ENCODE peak calls at places on chromosome 5, in nine cellular contexts. Z, I, A, M, U, H, C, X and P are unnamed samples.

GRCh38 chr5:148416921-148417320 is 33.2 kb downstream of the FBXO38 start:
- DNase-seq in Z (peak), I (no peak), A (no peak), M (no peak), U (no peak), H (no peak), C (no peak), X (no peak), P (no peak)

GRCh38 chr5:81579525-81579924 is 171.4 kb downstream of the SSBP2 start:
- DNase-seq in Z (no peak), I (no peak), A (no peak), M (no peak), U (no peak), H (no peak), C (no peak), X (no peak), P (no peak)

GRCh38 chr5:168334161-168335094 is 43.0 kb downstream of the WWC1 start:
- DNase-seq in Z (peak), I (peak), A (no peak), M (peak), U (no peak), H (no peak), C (no peak), X (peak), P (no peak)

GRCh38 chr5:73120222-73121108 is at the start of gene TMEM171:
- DNase-seq in Z (peak), I (peak), A (no peak), M (peak), U (no peak), H (no peak), C (peak), X (no peak), P (peak)

GRCh38 chr5:23483090-23483489 is 24.3 kb upstream of the PRDM9 start:
- DNase-seq in Z (no peak), I (no peak), A (no peak), M (no peak), U (no peak), H (no peak), C (no peak), X (no peak), P (no peak)

GRCh38 chr5:139908749-139909148 is 113.1 kb downstream of the PSD2 start:
- DNase-seq in Z (no peak), I (peak), A (no peak), M (no peak), U (no peak), H (no peak), C (peak), X (peak), P (no peak)

GRCh38 chr5:168647083-168647482 is 67.9 kb upstream of the PANK3 start:
- DNase-seq in Z (peak), I (no peak), A (no peak), M (no peak), U (no peak), H (no peak), C (no peak), X (no peak), P (no peak)

GRCh38 chr5:107466233-107466769 is 204.4 kb downstream of the EFNA5 start:
- DNase-seq in Z (peak), I (peak), A (no peak), M (peak), U (no peak), H (no peak), C (no peak), X (peak), P (no peak)

GRCh38 chr5:34957857-34958690 is 28.7 kb downstream of the DNAJC21 start:
- DNase-seq in Z (peak), I (peak), A (no peak), M (peak), U (no peak), H (peak), C (no peak), X (no peak), P (no peak)

GRCh38 chr5:11182441-11183080 is 421.5 kb upstream of the DAP start:
- DNase-seq in Z (peak), I (peak), A (no peak), M (peak), U (no peak), H (peak), C (no peak), X (no peak), P (no peak)
- TF ChIP-seq CTCF in Z (peak), I (peak), A (peak), M (peak), U (peak), H (peak), C (peak), X (no peak), P (peak)

DNA sequence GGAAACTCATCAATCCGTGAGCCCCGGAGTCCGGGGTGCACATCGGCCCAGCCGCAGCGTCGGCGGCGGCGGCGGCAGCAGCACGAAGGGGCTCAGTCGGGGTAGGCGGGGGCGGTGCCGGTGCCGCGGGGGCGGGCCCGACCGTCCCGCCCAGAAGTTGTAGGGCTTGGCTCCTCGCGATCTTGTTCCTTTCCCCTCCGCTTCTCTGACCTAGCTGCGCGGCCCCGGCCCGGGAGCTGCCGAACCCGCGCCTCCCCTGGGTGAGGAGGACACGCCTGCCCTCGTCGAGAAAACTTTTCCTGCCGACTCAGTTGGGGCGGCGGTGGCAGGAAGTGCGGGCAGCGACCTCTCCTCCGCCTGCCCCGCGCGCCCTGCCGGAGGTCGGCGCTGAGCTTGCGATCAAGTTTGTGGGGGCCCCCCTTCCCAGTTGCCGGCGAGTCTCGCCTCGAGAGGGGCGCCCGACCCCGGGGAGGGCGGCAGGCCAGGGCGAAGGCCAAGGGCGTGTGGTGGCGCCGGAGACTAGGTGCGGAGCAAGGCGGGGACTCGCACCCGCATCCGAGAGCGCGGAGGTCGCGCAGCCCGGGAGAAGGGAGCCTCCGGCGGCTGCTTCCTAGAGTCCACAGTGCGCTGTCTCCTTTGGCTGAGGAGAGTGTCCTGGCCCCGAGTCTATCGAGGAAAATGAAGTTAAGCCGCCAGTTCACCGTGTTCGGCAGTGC is at the start of gene MAN2A1:
- DNase-seq in Z (peak), I (peak), A (peak), M (peak), U (peak), H (peak), C (peak), X (peak), P (peak)
- TF ChIP-seq CTCF in Z (no peak), I (no peak), A (no peak), M (no peak), U (no peak), H (no peak), C (no peak), X (no peak), P (no peak)

DNA sequence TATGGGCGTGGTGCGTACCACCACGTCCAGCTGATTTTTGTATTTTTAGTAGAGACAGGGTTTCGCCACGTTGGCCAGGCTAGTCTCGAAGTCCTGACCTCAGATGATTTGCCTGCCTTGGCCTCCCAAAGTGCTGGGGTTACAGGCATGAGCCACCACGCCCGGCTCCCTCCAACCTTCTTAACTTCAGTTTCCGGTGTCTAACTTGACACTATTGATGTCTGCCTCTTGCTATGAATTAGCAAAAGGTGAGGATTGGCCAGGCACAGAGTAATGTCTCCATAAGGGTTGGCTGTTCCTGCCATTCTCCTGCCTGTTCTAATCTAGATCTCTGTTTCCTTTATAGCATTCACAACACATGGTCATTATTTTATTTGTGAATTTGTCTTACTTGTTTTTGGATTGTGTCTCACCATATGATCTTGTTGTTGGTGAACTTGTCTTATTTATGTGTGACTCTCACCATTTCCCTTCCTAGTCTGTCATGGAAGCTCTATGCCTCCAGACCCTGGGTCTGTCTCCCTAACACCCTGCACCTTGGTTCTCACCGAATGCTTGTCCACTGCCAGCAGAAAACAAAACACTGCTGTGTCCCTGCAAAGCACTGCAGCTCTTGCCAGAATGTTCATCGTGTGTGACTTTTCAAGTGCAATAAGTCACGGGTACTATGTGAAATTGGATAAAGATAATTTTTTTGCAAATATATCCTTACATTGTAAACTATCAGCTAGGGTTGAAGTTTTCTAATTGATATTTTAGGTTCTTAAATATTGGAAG is 26.0 kb downstream of the BASP1 start:
- DNase-seq in Z (no peak), I (no peak), A (no peak), M (no peak), U (no peak), H (no peak), C (no peak), X (no peak), P (no peak)
- TF ChIP-seq CTCF in Z (no peak), I (no peak), A (no peak), M (no peak), U (no peak), H (no peak), C (no peak), X (no peak), P (no peak)

GRCh38 chr5:138352722-138353549 is 451 bp downstream of the KDM3B start:
- DNase-seq in Z (peak), I (peak), A (peak), M (peak), U (peak), H (peak), C (peak), X (peak), P (no peak)
- TF ChIP-seq CTCF in Z (peak), I (peak), A (peak), M (peak), U (peak), H (peak), C (no peak), X (no peak), P (peak)

GRCh38 chr5:105688227-105688807 is 1982.4 kb downstream of the EFNA5 start:
- DNase-seq in Z (no peak), I (peak), A (no peak), M (no peak), U (no peak), H (no peak), C (no peak), X (no peak), P (no peak)
- TF ChIP-seq CTCF in Z (no peak), I (peak), A (no peak), M (no peak), U (no peak), H (no peak), C (no peak), X (no peak), P (no peak)

GRCh38 chr5:39201160-39201794 is 18.1 kb downstream of the FYB1 start:
- DNase-seq in Z (no peak), I (no peak), A (no peak), M (no peak), U (no peak), H (no peak), C (no peak), X (no peak), P (no peak)
- TF ChIP-seq CTCF in Z (no peak), I (peak), A (no peak), M (no peak), U (no peak), H (no peak), C (no peak), X (no peak), P (no peak)